ENCODE peak calls at places on chromosomes 11 and 22, in ten cellular contexts. N, T, W, H, K, R, M, O, Z and S are unnamed samples.

GRCh38 chr11:114088836-114089235 is 29.3 kb downstream of the ZBTB16 start:
- DNase-seq in T (peak; percentile 84), M (no peak), K (no peak), R (no peak), Z (no peak), N (no peak), W (no peak), H (no peak), O (no peak), S (no peak)

GRCh38 chr11:73715551-73715950 is 45.3 kb downstream of the RAB6A start:
- DNase-seq in W (no peak), Z (no peak), O (no peak), H (no peak), R (no peak), N (no peak), K (no peak), M (no peak), T (no peak), S (no peak)

GRCh38 chr22:25666308-25666707 is 75.7 kb upstream of the MYO18B start:
- DNase-seq in O (no peak), K (no peak), H (peak; percentile 67), W (no peak), T (peak; percentile 89), R (peak; percentile 38), N (peak; percentile 57), M (peak; percentile 45), Z (peak; percentile 17), S (no peak)

GRCh38 chr11:123250811-123251655 is 56.0 kb upstream of the CLMP start:
- DNase-seq in W (no peak), Z (no peak), M (no peak), K (no peak), O (no peak), R (no peak), N (no peak), H (no peak), T (no peak), S (no peak)

GRCh38 chr11:133504906-133505305 is 27.4 kb downstream of the OPCML start:
- DNase-seq in K (no peak), N (no peak), H (no peak), R (no peak), T (no peak), M (no peak), W (no peak), Z (no peak), O (no peak), S (no peak)

GRCh38 chr11:6204708-6205107 is 649 bp upstream of the C11orf42 start:
- DNase-seq in T (no peak), N (no peak), K (no peak), M (no peak), W (no peak), O (no peak), R (no peak), H (no peak), Z (no peak), S (no peak)

GRCh38 chr11:8080069-8080670 is 841 bp upstream of the TUB start:
- DNase-seq in H (no peak), K (no peak), M (no peak), T (no peak), O (no peak), N (no peak), Z (no peak), W (no peak), R (no peak), S (no peak)

GRCh38 chr11:8248786-8249185 is 14.9 kb downstream of the LMO1 start:
- DNase-seq in T (no peak), H (peak; percentile 20), Z (no peak), W (no peak), O (no peak), R (no peak), N (no peak), M (no peak), K (no peak), S (no peak)

GRCh38 chr22:18970948-18971315 is 34.8 kb upstream of the PRODH start:
- DNase-seq in O (no peak), M (no peak), Z (no peak), H (no peak), K (no peak), N (no peak), R (no peak), W (no peak), T (no peak), S (no peak)

GRCh38 chr22:39444247-39444800 is 12.5 kb upstream of the MGAT3 start:
- DNase-seq in R (no peak), N (no peak), H (no peak), W (no peak), T (no peak), Z (no peak), M (no peak), K (no peak), O (no peak), S (no peak)

GRCh38 chr22:44292007-44292370 is 20.8 kb downstream of the SHISAL1 start:
- DNase-seq in Z (no peak), H (no peak), M (no peak), W (no peak), O (no peak), N (no peak), T (no peak), R (no peak), K (no peak), S (no peak)

GRCh38 chr11:122287401-122287800 is 171.4 kb upstream of the BLID start:
- DNase-seq in M (no peak), W (no peak), R (no peak), H (no peak), Z (peak; percentile 10), K (no peak), T (no peak), N (no peak), O (no peak), S (no peak)

GRCh38 chr11:34065505-34066203 is 14.1 kb downstream of the CAPRIN1 start:
- DNase-seq in N (no peak), K (no peak), Z (no peak), O (no peak), H (no peak), R (no peak), T (no peak), M (no peak), W (no peak), S (no peak)

GRCh38 chr11:2901854-2902783 is 16.5 kb upstream of the CDKN1C start:
- DNase-seq in K (peak; percentile 99), T (peak; percentile 99), N (peak; percentile 94), R (peak; percentile 97), Z (peak; percentile 96), H (peak; percentile 99), M (peak; percentile 96), O (peak; percentile 74), W (peak; percentile 97), S (peak; percentile 88)
- TF ChIP-seq POLR2A in K (no peak), T (no peak), N (peak; percentile 45), R (peak; percentile 40), Z (peak; percentile 61), H (peak; percentile 83), M (peak; percentile 53), O (no peak), W (peak; percentile 82), S (peak; percentile 45)

DNA sequence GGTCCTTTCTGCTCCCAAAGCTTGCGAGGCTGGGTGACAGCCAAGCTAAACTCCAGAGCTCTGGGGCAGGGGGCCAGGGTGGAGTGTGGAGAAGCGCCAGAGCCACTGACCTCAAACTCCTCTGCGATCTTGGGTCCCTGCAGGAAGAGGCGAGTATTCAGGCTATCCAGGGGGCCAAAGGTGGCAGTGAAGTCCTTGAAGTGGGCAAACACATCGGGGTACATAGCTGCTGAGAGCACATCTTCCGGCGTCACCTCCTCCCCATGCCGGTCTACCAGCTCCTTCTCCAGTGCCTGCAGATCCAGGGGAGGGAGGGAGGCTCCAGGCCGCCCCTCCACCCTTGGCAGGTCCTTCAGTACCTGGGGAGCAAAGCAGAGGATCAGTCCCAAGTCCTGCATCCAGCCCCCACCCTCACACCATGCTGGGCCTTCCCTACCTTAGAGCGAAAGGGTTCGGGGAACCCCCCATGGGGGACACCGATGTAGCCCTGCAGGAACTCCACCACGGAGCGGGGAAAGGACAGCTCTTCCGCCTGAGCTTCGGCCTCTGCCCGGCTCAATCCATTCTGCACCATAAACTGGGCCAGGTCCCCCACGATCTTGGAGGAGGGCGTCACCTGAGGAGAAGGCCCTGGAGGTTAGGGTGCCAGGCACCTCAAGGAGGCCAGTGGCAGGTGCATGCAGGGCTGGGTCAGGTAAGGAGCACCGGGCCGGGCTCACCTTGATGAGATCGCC is 6.4 kb downstream of the RCE1 start:
- DNase-seq in K (peak; percentile 11), R (no peak), M (no peak), O (no peak), W (no peak), N (no peak), Z (no peak), H (no peak), T (peak; percentile 79), S (no peak)
- TF ChIP-seq POLR2A in K (no peak), R (no peak), M (no peak), O (no peak), W (no peak), N (no peak), Z (no peak), H (no peak), T (no peak), S (no peak)

DNA sequence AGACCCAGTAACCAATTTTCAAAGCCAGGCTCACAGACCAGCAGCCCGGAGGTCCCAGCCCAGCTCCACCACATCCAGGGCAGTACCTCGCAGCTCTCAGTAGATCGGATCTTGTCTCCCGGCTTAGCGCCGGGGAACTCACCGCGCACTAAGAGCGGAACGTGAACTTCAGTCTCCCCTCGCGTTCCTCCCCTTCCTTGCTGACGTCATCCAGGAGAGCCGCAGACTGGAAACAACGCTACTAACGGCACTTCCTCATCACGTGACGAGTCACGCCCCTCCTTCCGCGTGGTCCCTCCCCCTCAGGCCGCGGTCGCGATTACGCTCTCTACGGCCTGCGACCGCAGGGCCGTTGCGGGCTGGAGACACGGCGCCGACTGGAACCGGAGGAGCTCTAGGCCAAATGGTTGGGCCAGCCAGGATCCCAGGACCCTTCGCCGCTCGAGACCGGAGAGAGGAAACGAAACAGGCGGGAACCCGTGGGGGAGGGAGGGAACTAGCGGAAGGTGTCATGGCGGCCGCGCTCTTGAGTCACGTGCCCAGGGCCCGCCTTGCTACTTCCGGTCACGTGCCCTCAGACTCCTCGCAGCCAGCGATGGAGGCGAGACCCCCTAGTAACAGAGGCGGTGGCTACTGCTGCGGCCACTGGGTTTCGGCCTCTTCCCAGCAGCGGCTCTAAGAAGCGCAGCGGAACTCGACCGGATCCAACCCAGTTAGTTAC is at the start of the genes GTF2H1 and HPS5:
- DNase-seq in K (peak; percentile 85), M (peak; percentile 97), N (peak; percentile 97), Z (peak; percentile 96), H (peak; percentile 97), R (peak; percentile 98), O (peak; percentile 98), W (peak; percentile 95), T (peak; percentile 99), S (peak; percentile 99)
- TF ChIP-seq POLR2A in K (peak; percentile 98), M (peak; percentile 94), N (peak; percentile 81), Z (peak; percentile 85), H (peak; percentile 99), R (peak; percentile 97), O (peak; percentile 90), W (peak; percentile 97), T (peak; percentile 56), S (peak; percentile 98)

DNA sequence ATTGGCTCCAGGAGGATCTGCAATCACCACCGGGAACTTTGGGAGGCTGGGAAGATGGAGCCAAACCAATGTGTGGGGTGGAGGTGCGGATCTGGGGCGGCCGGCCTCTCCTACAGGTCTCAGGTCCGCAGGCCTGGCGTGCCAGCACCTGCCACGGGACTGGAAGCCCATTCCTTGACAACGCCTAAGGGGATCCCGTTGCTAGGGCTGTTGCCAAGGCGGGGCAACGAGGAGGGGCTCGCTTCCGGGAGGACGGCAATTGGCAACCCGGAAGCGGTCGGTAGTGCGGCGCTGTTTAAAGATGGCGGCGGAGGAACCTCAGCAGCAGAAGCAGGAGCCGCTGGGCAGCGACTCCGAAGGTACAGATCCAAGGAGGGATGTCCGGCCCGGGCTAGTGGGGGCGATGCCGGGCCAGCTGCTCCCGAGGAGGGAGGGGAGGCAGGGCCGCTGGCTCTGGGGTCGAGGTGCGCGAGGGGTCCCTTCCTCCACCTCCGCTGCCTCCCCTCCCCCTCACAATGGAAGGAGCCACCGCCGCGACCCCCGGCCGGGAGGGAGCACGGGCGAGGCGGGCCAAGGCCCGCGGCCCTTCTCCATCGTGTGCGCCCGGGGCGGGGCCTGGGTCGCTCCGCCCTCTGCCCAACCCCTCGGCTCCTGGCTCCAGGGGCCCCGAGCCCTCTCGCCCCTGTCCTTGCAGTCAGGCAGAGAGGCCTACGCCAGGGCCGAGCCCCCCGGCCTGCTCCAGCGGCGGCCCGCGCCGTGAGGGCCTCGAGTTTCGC is at the start of gene OTUB1:
- DNase-seq in M (peak; percentile 93), N (peak; percentile 92), O (peak; percentile 78), Z (peak; percentile 93), W (peak; percentile 92), K (peak; percentile 98), R (peak; percentile 88), H (peak; percentile 92), T (peak; percentile 98), S (peak; percentile 85)
- TF ChIP-seq POLR2A in M (peak; percentile 83), N (peak; percentile 61), O (peak; percentile 80), Z (peak; percentile 76), W (peak; percentile 94), K (peak; percentile 83), R (peak; percentile 66), H (peak; percentile 57), T (peak; percentile 11), S (peak; percentile 84)